ENCODE peak calls at places on chromosome 13, in eight cellular contexts. One of them, this sample, is unnamed.

GRCh38 chr13:111490611-111491010 is 170.2 kb downstream of the TEX29 start:
- DNase-seq in mucosa of descending colon: peak; percentile 7
- DNase-seq in left lung: no peak
- DNase-seq in tibial artery: peak; percentile 45
- DNase-seq in CD8-positive, alpha-beta T cell: no peak
- DNase-seq in neuronal stem cell: no peak
- DNase-seq in astrocyte: no peak
- DNase-seq in thoracic aorta: no peak
- DNase-seq in this sample: no peak

GRCh38 chr13:110307697-110308376 is 753 bp downstream of the COL4A2 start:
- DNase-seq in mucosa of descending colon: no peak
- DNase-seq in left lung: no peak
- DNase-seq in tibial artery: peak; percentile 76
- DNase-seq in CD8-positive, alpha-beta T cell: no peak
- DNase-seq in neuronal stem cell: peak; percentile 41
- DNase-seq in astrocyte: peak; percentile 56
- DNase-seq in thoracic aorta: no peak
- DNase-seq in this sample: no peak

GRCh38 chr13:52830946-52831345 is 17.5 kb downstream of the PCDH8 start:
- DNase-seq in mucosa of descending colon: no peak
- DNase-seq in left lung: no peak
- DNase-seq in tibial artery: no peak
- DNase-seq in CD8-positive, alpha-beta T cell: no peak
- DNase-seq in neuronal stem cell: no peak
- DNase-seq in astrocyte: peak; percentile 42
- DNase-seq in thoracic aorta: no peak
- DNase-seq in this sample: no peak

GRCh38 chr13:101018720-101019119 is 344.1 kb upstream of the TMTC4 start:
- DNase-seq in mucosa of descending colon: no peak
- DNase-seq in left lung: no peak
- DNase-seq in tibial artery: no peak
- DNase-seq in CD8-positive, alpha-beta T cell: no peak
- DNase-seq in neuronal stem cell: no peak
- DNase-seq in astrocyte: peak; percentile 80
- DNase-seq in thoracic aorta: no peak
- DNase-seq in this sample: no peak

GRCh38 chr13:36981156-36981743 is 17.9 kb downstream of the ALG5 start:
- DNase-seq in mucosa of descending colon: no peak
- DNase-seq in left lung: no peak
- DNase-seq in tibial artery: no peak
- DNase-seq in CD8-positive, alpha-beta T cell: no peak
- DNase-seq in neuronal stem cell: no peak
- DNase-seq in astrocyte: peak; percentile 36
- DNase-seq in thoracic aorta: no peak
- DNase-seq in this sample: no peak

GRCh38 chr13:28529836-28530235 is 34.9 kb upstream of the FLT1 start:
- DNase-seq in mucosa of descending colon: no peak
- DNase-seq in left lung: no peak
- DNase-seq in tibial artery: no peak
- DNase-seq in CD8-positive, alpha-beta T cell: no peak
- DNase-seq in neuronal stem cell: no peak
- DNase-seq in astrocyte: no peak
- DNase-seq in thoracic aorta: no peak
- DNase-seq in this sample: no peak

GRCh38 chr13:49046002-49046401 is 70.3 kb downstream of the FNDC3A start:
- DNase-seq in mucosa of descending colon: no peak
- DNase-seq in left lung: no peak
- DNase-seq in tibial artery: no peak
- DNase-seq in CD8-positive, alpha-beta T cell: no peak
- DNase-seq in neuronal stem cell: no peak
- DNase-seq in astrocyte: peak; percentile 61
- DNase-seq in thoracic aorta: no peak
- DNase-seq in this sample: no peak

GRCh38 chr13:20492641-20493040 is 33.0 kb downstream of the CRYL1 start:
- DNase-seq in mucosa of descending colon: no peak
- DNase-seq in left lung: no peak
- DNase-seq in tibial artery: no peak
- DNase-seq in CD8-positive, alpha-beta T cell: no peak
- DNase-seq in neuronal stem cell: no peak
- DNase-seq in astrocyte: peak; percentile 29
- DNase-seq in thoracic aorta: no peak
- DNase-seq in this sample: peak; percentile 35

GRCh38 chr13:74132768-74133656 is 1.2 kb downstream of the KLF12 start:
- DNase-seq in mucosa of descending colon: peak; percentile 63
- DNase-seq in left lung: peak; percentile 36
- DNase-seq in tibial artery: peak; percentile 71
- DNase-seq in CD8-positive, alpha-beta T cell: peak; percentile 29
- DNase-seq in neuronal stem cell: peak; percentile 24
- DNase-seq in astrocyte: peak; percentile 57
- DNase-seq in thoracic aorta: no peak
- DNase-seq in this sample: peak; percentile 64

GRCh38 chr13:76331948-76332712 is 554.1 kb downstream of the KCTD12 start:
- DNase-seq in mucosa of descending colon: no peak
- DNase-seq in left lung: no peak
- DNase-seq in tibial artery: no peak
- DNase-seq in CD8-positive, alpha-beta T cell: no peak
- DNase-seq in neuronal stem cell: no peak
- DNase-seq in astrocyte: peak; percentile 27
- DNase-seq in thoracic aorta: no peak
- DNase-seq in this sample: no peak

GRCh38 chr13:76336889-76337844 is 549.0 kb downstream of the KCTD12 start:
- DNase-seq in mucosa of descending colon: no peak
- DNase-seq in left lung: no peak
- DNase-seq in tibial artery: no peak
- DNase-seq in CD8-positive, alpha-beta T cell: no peak
- DNase-seq in neuronal stem cell: no peak
- DNase-seq in astrocyte: no peak
- DNase-seq in thoracic aorta: no peak
- DNase-seq in this sample: no peak

GRCh38 chr13:76338003-76338402 is 548.2 kb downstream of the KCTD12 start:
- DNase-seq in mucosa of descending colon: no peak
- DNase-seq in left lung: no peak
- DNase-seq in tibial artery: no peak
- DNase-seq in CD8-positive, alpha-beta T cell: no peak
- DNase-seq in neuronal stem cell: no peak
- DNase-seq in astrocyte: no peak
- DNase-seq in thoracic aorta: no peak
- DNase-seq in this sample: no peak

GRCh38 chr13:76339649-76340048 is 546.6 kb downstream of the KCTD12 start:
- DNase-seq in mucosa of descending colon: no peak
- DNase-seq in left lung: no peak
- DNase-seq in tibial artery: no peak
- DNase-seq in CD8-positive, alpha-beta T cell: no peak
- DNase-seq in neuronal stem cell: no peak
- DNase-seq in astrocyte: no peak
- DNase-seq in thoracic aorta: no peak
- DNase-seq in this sample: no peak

GRCh38 chr13:76335463-76335862 is 550.7 kb downstream of the KCTD12 start:
- DNase-seq in mucosa of descending colon: no peak
- DNase-seq in left lung: no peak
- DNase-seq in tibial artery: no peak
- DNase-seq in CD8-positive, alpha-beta T cell: no peak
- DNase-seq in neuronal stem cell: no peak
- DNase-seq in astrocyte: no peak
- DNase-seq in thoracic aorta: no peak
- DNase-seq in this sample: no peak
- H3K4me1 ChIP-seq in mucosa of descending colon: no peaks in the 10 kb centered on the region
- H3K4me1 ChIP-seq in left lung: no peaks in the 10 kb centered on the region
- H3K4me1 ChIP-seq in tibial artery: peaks cover 24% of the 10 kb centered on the region
- H3K4me1 ChIP-seq in CD8-positive, alpha-beta T cell: no peaks in the 10 kb centered on the region
- H3K4me1 ChIP-seq in neuronal stem cell: no peaks in the 10 kb centered on the region
- H3K4me1 ChIP-seq in astrocyte: no peaks in the 10 kb centered on the region
- H3K4me1 ChIP-seq in thoracic aorta: peaks cover 42% of the 10 kb centered on the region
- H3K4me1 ChIP-seq in this sample: no peaks in the 10 kb centered on the region

DNA sequence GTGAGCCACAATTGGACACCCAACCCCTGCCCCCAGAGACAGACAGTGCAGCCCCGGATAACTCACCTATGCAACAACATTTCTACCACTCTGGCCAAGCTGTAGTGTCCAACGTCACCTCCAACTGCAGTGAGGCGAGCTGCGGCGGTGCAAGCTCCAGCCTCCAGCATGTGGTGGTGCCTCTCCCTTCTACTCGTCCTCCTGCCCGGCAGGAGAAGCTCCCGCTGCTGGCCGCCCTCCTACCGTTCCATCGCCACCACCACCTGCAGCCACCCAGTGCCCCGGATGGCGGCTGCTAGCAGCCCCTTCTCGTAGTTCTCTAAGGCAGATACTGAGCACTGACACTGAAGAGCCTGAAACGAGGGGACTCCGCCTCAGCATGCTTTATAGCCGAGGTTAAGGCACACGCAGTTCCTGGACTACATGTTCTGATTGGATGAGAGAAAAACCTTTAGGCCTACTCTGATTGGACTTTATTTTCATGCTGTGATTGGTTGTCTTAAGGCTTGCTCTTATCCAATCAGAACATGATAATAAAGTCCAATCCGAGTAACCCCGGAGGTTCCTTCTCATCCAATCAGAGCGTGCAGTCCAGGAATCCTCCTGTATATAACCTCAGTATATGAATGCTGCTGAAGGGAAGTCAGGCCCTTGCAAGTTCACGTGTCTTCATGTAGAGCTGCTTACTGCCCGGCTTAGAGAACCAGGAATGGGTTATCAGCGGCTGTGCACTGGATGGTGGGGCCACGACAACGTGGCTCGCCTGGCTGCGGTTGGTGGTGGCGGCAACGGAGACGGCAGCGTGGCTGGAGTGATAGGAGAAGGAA is 63.5 kb downstream of the TUBA3C start:
- DNase-seq in mucosa of descending colon: no peak
- DNase-seq in left lung: no peak
- DNase-seq in tibial artery: no peak
- DNase-seq in CD8-positive, alpha-beta T cell: no peak
- DNase-seq in neuronal stem cell: no peak
- DNase-seq in astrocyte: no peak
- DNase-seq in thoracic aorta: no peak
- DNase-seq in this sample: no peak
- H3K9me3 ChIP-seq in mucosa of descending colon: peaks cover 51% of the 10 kb centered on the region
- H3K9me3 ChIP-seq in left lung: peaks cover 4% of the 10 kb centered on the region
- H3K9me3 ChIP-seq in tibial artery: peaks cover 5% of the 10 kb centered on the region
- H3K9me3 ChIP-seq in CD8-positive, alpha-beta T cell: no peaks in the 10 kb centered on the region
- H3K9me3 ChIP-seq in neuronal stem cell: peaks cover 34% of the 10 kb centered on the region
- H3K9me3 ChIP-seq in astrocyte: peaks cover 10% of the 10 kb centered on the region
- H3K9me3 ChIP-seq in thoracic aorta: no peaks in the 10 kb centered on the region
- H3K9me3 ChIP-seq in this sample: no peaks in the 10 kb centered on the region

GRCh38 chr13:97255515-97255999 is 33.4 kb downstream of the MBNL2 start:
- DNase-seq in mucosa of descending colon: no peak
- DNase-seq in left lung: no peak
- DNase-seq in tibial artery: no peak
- DNase-seq in CD8-positive, alpha-beta T cell: no peak
- DNase-seq in neuronal stem cell: no peak
- DNase-seq in astrocyte: no peak
- DNase-seq in thoracic aorta: no peak
- DNase-seq in this sample: no peak

GRCh38 chr13:97257800-97258799 is 36.0 kb downstream of the MBNL2 start:
- DNase-seq in mucosa of descending colon: no peak
- DNase-seq in left lung: no peak
- DNase-seq in tibial artery: peak; percentile 85
- DNase-seq in CD8-positive, alpha-beta T cell: no peak
- DNase-seq in neuronal stem cell: no peak
- DNase-seq in astrocyte: peak; percentile 96
- DNase-seq in thoracic aorta: peak; percentile 18
- DNase-seq in this sample: no peak

GRCh38 chr13:97254809-97255208 is 32.7 kb downstream of the MBNL2 start:
- DNase-seq in mucosa of descending colon: no peak
- DNase-seq in left lung: no peak
- DNase-seq in tibial artery: no peak
- DNase-seq in CD8-positive, alpha-beta T cell: no peak
- DNase-seq in neuronal stem cell: no peak
- DNase-seq in astrocyte: peak; percentile 89
- DNase-seq in thoracic aorta: no peak
- DNase-seq in this sample: no peak

GRCh38 chr13:97257228-97257755 is 35.2 kb downstream of the MBNL2 start:
- DNase-seq in mucosa of descending colon: no peak
- DNase-seq in left lung: no peak
- DNase-seq in tibial artery: no peak
- DNase-seq in CD8-positive, alpha-beta T cell: no peak
- DNase-seq in neuronal stem cell: no peak
- DNase-seq in astrocyte: no peak
- DNase-seq in thoracic aorta: no peak
- DNase-seq in this sample: no peak

GRCh38 chr13:97256343-97256783 is 34.2 kb downstream of the MBNL2 start:
- DNase-seq in mucosa of descending colon: no peak
- DNase-seq in left lung: no peak
- DNase-seq in tibial artery: no peak
- DNase-seq in CD8-positive, alpha-beta T cell: no peak
- DNase-seq in neuronal stem cell: no peak
- DNase-seq in astrocyte: peak; percentile 99
- DNase-seq in thoracic aorta: no peak
- DNase-seq in this sample: no peak
- H3K4me1 ChIP-seq in mucosa of descending colon: peaks cover 12% of the 10 kb centered on the region
- H3K4me1 ChIP-seq in left lung: peaks cover 65% of the 10 kb centered on the region
- H3K4me1 ChIP-seq in tibial artery: peaks cover 95% of the 10 kb centered on the region
- H3K4me1 ChIP-seq in CD8-positive, alpha-beta T cell: peaks cover 10% of the 10 kb centered on the region
- H3K4me1 ChIP-seq in neuronal stem cell: peaks cover 4% of the 10 kb centered on the region
- H3K4me1 ChIP-seq in astrocyte: peaks cover 67% of the 10 kb centered on the region
- H3K4me1 ChIP-seq in thoracic aorta: peaks cover 75% of the 10 kb centered on the region
- H3K4me1 ChIP-seq in this sample: no peaks in the 10 kb centered on the region

GRCh38 chr13:19069684-19070397 is 111.8 kb downstream of the TUBA3C start:
- DNase-seq in mucosa of descending colon: no peak
- DNase-seq in left lung: no peak
- DNase-seq in tibial artery: no peak
- DNase-seq in CD8-positive, alpha-beta T cell: no peak
- DNase-seq in neuronal stem cell: no peak
- DNase-seq in astrocyte: no peak
- DNase-seq in thoracic aorta: no peak
- DNase-seq in this sample: no peak

GRCh38 chr13:19071161-19071936 is 110.3 kb downstream of the TUBA3C start:
- DNase-seq in mucosa of descending colon: no peak
- DNase-seq in left lung: no peak
- DNase-seq in tibial artery: no peak
- DNase-seq in CD8-positive, alpha-beta T cell: no peak
- DNase-seq in neuronal stem cell: no peak
- DNase-seq in astrocyte: no peak
- DNase-seq in thoracic aorta: no peak
- DNase-seq in this sample: no peak

GRCh38 chr13:19070398-19070735 is 111.3 kb downstream of the TUBA3C start:
- DNase-seq in mucosa of descending colon: no peak
- DNase-seq in left lung: no peak
- DNase-seq in tibial artery: no peak
- DNase-seq in CD8-positive, alpha-beta T cell: no peak
- DNase-seq in neuronal stem cell: no peak
- DNase-seq in astrocyte: no peak
- DNase-seq in thoracic aorta: no peak
- DNase-seq in this sample: no peak

GRCh38 chr13:19074519-19074918 is 107.1 kb downstream of the TUBA3C start:
- DNase-seq in mucosa of descending colon: no peak
- DNase-seq in left lung: no peak
- DNase-seq in tibial artery: no peak
- DNase-seq in CD8-positive, alpha-beta T cell: no peak
- DNase-seq in neuronal stem cell: no peak
- DNase-seq in astrocyte: no peak
- DNase-seq in thoracic aorta: no peak
- DNase-seq in this sample: no peak

DNA sequence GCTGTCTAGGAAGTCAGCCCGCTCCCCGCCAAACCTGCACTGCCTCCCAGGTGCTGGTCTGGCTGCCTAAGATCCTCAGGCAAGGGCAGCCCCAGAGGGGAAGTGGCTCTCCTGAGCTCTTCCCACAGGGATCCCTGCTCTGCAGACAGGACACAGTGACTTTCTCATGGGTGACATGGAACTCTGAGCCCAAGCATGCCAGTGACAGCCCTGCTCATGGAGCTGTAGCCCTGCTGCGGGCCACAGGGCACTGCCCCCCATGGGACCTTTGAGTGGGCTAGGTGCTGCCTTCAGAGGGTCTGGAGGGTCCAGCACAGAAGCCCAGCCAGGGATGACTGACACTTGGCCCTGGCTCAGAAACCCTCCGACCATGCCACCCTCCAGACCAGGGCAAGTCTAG is 109.1 kb downstream of the TUBA3C start:
- DNase-seq in mucosa of descending colon: no peak
- DNase-seq in left lung: no peak
- DNase-seq in tibial artery: no peak
- DNase-seq in CD8-positive, alpha-beta T cell: no peak
- DNase-seq in neuronal stem cell: no peak
- DNase-seq in astrocyte: no peak
- DNase-seq in thoracic aorta: no peak
- DNase-seq in this sample: no peak
- H3K9me3 ChIP-seq in mucosa of descending colon: peaks cover 57% of the 10 kb centered on the region
- H3K9me3 ChIP-seq in left lung: peaks cover 16% of the 10 kb centered on the region
- H3K9me3 ChIP-seq in tibial artery: no peaks in the 10 kb centered on the region
- H3K9me3 ChIP-seq in CD8-positive, alpha-beta T cell: no peaks in the 10 kb centered on the region
- H3K9me3 ChIP-seq in neuronal stem cell: peaks cover 46% of the 10 kb centered on the region
- H3K9me3 ChIP-seq in astrocyte: peaks cover 19% of the 10 kb centered on the region
- H3K9me3 ChIP-seq in thoracic aorta: no peaks in the 10 kb centered on the region
- H3K9me3 ChIP-seq in this sample: no peaks in the 10 kb centered on the region